ENCODE peak calls at places on chromosomes 16 and 17, in six cellular contexts. N is heart left ventricle; U is activated CD4-positive, alpha-beta T cell treated with anti-CD3 and anti-CD28 coated beads, Interleukin-2, amount 50 U/mL, for 48 hours; L is stimulated activated CD8-positive, alpha-beta memory T cell treated with anti-CD3 and anti-CD28 coated beads, Interleukin-12 subunit alpha, Interleukin-12 subunit beta, amount 100 ng/mL, for 4 hours; S is iris pigment epithelial cell; M is pancreas. G is an unnamed sample.
A peak's percentile ranks its signal among the peaks of the same experiment; 100 is the strongest.

GRCh38 chr16:79876332-79876730 is 275.8 kb upstream of the MAF start:
- DNase-seq in N (no peak), U (no peak), L (no peak), S (no peak), M (no peak), G (no peak)

GRCh38 chr17:41521574-41522261 is 3.0 kb upstream of the KRT15 start:
- DNase-seq in N (peak; percentile 1), U (no peak), L (no peak), S (peak; percentile 92), M (no peak), G (no peak)

GRCh38 chr16:55501549-55502322 is 7.1 kb upstream of the LPCAT2 start:
- DNase-seq in N (no peak), U (no peak), L (no peak), S (no peak), M (no peak), G (no peak)

GRCh38 chr17:16085066-16085699 is 85.6 kb downstream of the TTC19 start:
- DNase-seq in N (no peak), U (no peak), L (no peak), S (peak; percentile 81), M (no peak), G (no peak)

GRCh38 chr17:75878174-75878998 is at the start of gene TRIM47:
- DNase-seq in N (peak; percentile 87), U (peak; percentile 37), L (no peak), S (peak; percentile 51), M (peak; percentile 65), G (peak; percentile 83)

GRCh38 chr17:17839792-17840707 is 3.3 kb upstream of the SREBF1 start:
- DNase-seq in N (peak; percentile 94), U (peak; percentile 82), L (peak; percentile 73), S (peak; percentile 88), M (peak; percentile 94), G (peak; percentile 97)

GRCh38 chr16:4957720-4958509 is at the start of gene SEC14L5:
- DNase-seq in N (peak; percentile 98), U (peak; percentile 96), L (peak; percentile 60), S (peak; percentile 95), M (peak; percentile 100), G (peak; percentile 100)

GRCh38 chr16:57993897-57994296 is 6.6 kb downstream of the ZNF319 start:
- DNase-seq in N (no peak), U (no peak), L (no peak), S (no peak), M (no peak), G (no peak)

GRCh38 chr16:22027633-22028032 is 19.7 kb downstream of the MOSMO start:
- DNase-seq in N (no peak), U (no peak), L (no peak), S (no peak), M (no peak), G (no peak)

GRCh38 chr17:77881545-77881944 is 77.0 kb upstream of the TNRC6C start:
- DNase-seq in N (peak; percentile 94), U (peak; percentile 73), L (peak; percentile 67), S (peak; percentile 86), M (peak; percentile 66), G (peak; percentile 80)

GRCh38 chr17:66437466-66438026 is 135.1 kb downstream of the PRKCA start:
- DNase-seq in N (no peak), U (no peak), L (no peak), S (no peak), M (no peak), G (no peak)

GRCh38 chr17:31431098-31431794 is 39.8 kb downstream of the RAB11FIP4 start:
- DNase-seq in N (no peak), U (no peak), L (no peak), S (no peak), M (no peak), G (no peak)

GRCh38 chr17:4747847-4748246 is 8.1 kb upstream of the CXCL16 start:
- DNase-seq in N (no peak), U (no peak), L (no peak), S (no peak), M (no peak), G (no peak)

GRCh38 chr16:26765087-26765486 is 301.6 kb upstream of the C16orf82 start:
- DNase-seq in N (no peak), U (peak; percentile 6), L (no peak), S (peak; percentile 10), M (no peak), G (no peak)

GRCh38 chr17:81128774-81129173 is 36.5 kb upstream of the PVALEF start:
- DNase-seq in N (no peak), U (no peak), L (no peak), S (no peak), M (no peak), G (no peak)

GRCh38 chr17:80284631-80285030 is 24.0 kb downstream of the RNF213 start:
- DNase-seq in N (no peak), U (no peak), L (no peak), S (no peak), M (no peak), G (no peak)

GRCh38 chr16:82761236-82761635 is 134.5 kb downstream of the CDH13 start:
- DNase-seq in N (peak; percentile 93), U (no peak), L (no peak), S (peak; percentile 87), M (no peak), G (peak; percentile 71)

GRCh38 chr16:59459811-59460210 is 725.7 kb upstream of the GOT2 start:
- DNase-seq in N (no peak), U (no peak), L (no peak), S (peak; percentile 9), M (no peak), G (no peak)

GRCh38 chr17:8225813-8226535 is 15.6 kb upstream of the AURKB start:
- DNase-seq in N (peak; percentile 50), U (peak; percentile 86), L (no peak), S (peak; percentile 78), M (no peak), G (no peak)

GRCh38 chr17:40399185-40399584 is 18.5 kb downstream of the TOP2A start:
- DNase-seq in N (no peak), U (no peak), L (no peak), S (peak; percentile 58), M (no peak), G (no peak)

GRCh38 chr17:11240841-11241610 is at the start of gene SHISA6:
- DNase-seq in N (no peak), U (no peak), L (no peak), S (no peak), M (no peak), G (no peak)

GRCh38 chr16:84724619-84725307 is 25.0 kb downstream of the USP10 start:
- DNase-seq in N (no peak), U (no peak), L (no peak), S (peak; percentile 37), M (no peak), G (no peak)

GRCh38 chr16:84881702-84882521 is 62.1 kb downstream of the CRISPLD2 start:
- DNase-seq in N (peak; percentile 48), U (no peak), L (no peak), S (peak; percentile 97), M (no peak), G (no peak)

GRCh38 chr17:30113213-30113612 is 3.4 kb upstream of the NSRP1 start:
- DNase-seq in N (no peak), U (no peak), L (no peak), S (peak; percentile 11), M (no peak), G (peak; percentile 35)

GRCh38 chr17:4997302-4998026 is at the start of the genes INCA1 and KIF1C:
- DNase-seq in N (peak; percentile 96), U (peak; percentile 91), L (peak; percentile 85), S (peak; percentile 91), M (peak; percentile 95), G (peak; percentile 97)

GRCh38 chr17:30299000-30299399 is 7.3 kb upstream of the BLMH start:
- DNase-seq in N (no peak), U (no peak), L (no peak), S (peak; percentile 29), M (no peak), G (no peak)

GRCh38 chr17:83077411-83077810 is 2.0 kb upstream of the METRNL start:
- DNase-seq in N (no peak), U (no peak), L (no peak), S (no peak), M (no peak), G (no peak)